ENCODE peak calls at places on chromosome 22, in seven cellular contexts. F is fibroblast of lung; M is PC-9; O is midbrain; W is activated T-helper 2 cell treated with anti-CD3 and anti-CD28 coated beads, Interferon-gamma antibody, Interleukin-2, Interleukin-4, amounts not matched to agents 10 μg/mL and 5 μg/mL and 100 μg/mL, durations not matched to agents 14 hours and 24 hours and 36 hours; R is choroid plexus epithelial cell; C is A549. Y is an unnamed sample.

GRCh38 chr22:50723991-50724390 is 14.0 kb upstream of the ACR start:
- DNase-seq in C (no peak), M (no peak), F (no peak), O (no peak), R (no peak), W (no peak), Y (no peak)

GRCh38 chr22:35540600-35541253 is at the start of gene RASD2:
- DNase-seq in R (no peak), F (no peak), M (peak; percentile 63), O (no peak), C (peak; percentile 57), W (peak; percentile 17), Y (peak; percentile 60)

GRCh38 chr22:26658161-26658560 is 773 bp downstream of the MIAT start:
- DNase-seq in O (no peak), C (no peak), F (no peak), R (no peak), M (no peak), W (no peak), Y (no peak)

GRCh38 chr22:29309332-29310064 is 3.0 kb downstream of the GAS2L1 start:
- DNase-seq in C (no peak), W (no peak), F (no peak), R (no peak), M (no peak), O (no peak), Y (no peak)

GRCh38 chr22:37626144-37626543 is 13.3 kb upstream of the SH3BP1 start:
- DNase-seq in M (no peak), W (no peak), C (no peak), F (no peak), R (peak; percentile 87), O (no peak), Y (peak; percentile 66)

GRCh38 chr22:37370306-37370979 is 56.8 kb downstream of the ELFN2 start:
- DNase-seq in O (no peak), R (no peak), C (no peak), M (no peak), W (no peak), F (no peak), Y (no peak)

GRCh38 chr22:26853071-26853470 is 195.7 kb downstream of the MIAT start:
- DNase-seq in R (no peak), W (no peak), F (no peak), O (no peak), M (no peak), C (no peak), Y (no peak)

GRCh38 chr22:35638408-35638807 is 9.8 kb upstream of the APOL6 start:
- DNase-seq in F (peak; percentile 75), O (peak; percentile 56), C (no peak), R (peak; percentile 24), M (no peak), W (no peak), Y (peak; percentile 55)

GRCh38 chr22:38882480-38882879 is 10.5 kb upstream of the CBX6 start:
- DNase-seq in F (no peak), O (no peak), R (no peak), W (no peak), M (peak; percentile 74), C (no peak), Y (no peak)

GRCh38 chr22:49925525-49926128 is 7.2 kb downstream of the CRELD2 start:
- DNase-seq in C (no peak), W (peak; percentile 40), F (no peak), M (no peak), O (no peak), R (no peak), Y (no peak)

GRCh38 chr22:20997536-20998257 is 4.2 kb downstream of the THAP7 start:
- DNase-seq in M (no peak), W (no peak), F (no peak), R (no peak), O (no peak), C (no peak), Y (no peak)

GRCh38 chr22:35525687-35526332 is 14.8 kb upstream of the RASD2 start:
- DNase-seq in O (no peak), R (no peak), M (no peak), F (no peak), W (no peak), C (no peak), Y (no peak)

GRCh38 chr22:50700387-50701075 is 27.9 kb downstream of the SHANK3 start:
- DNase-seq in W (no peak), C (no peak), R (no peak), F (no peak), O (no peak), M (no peak), Y (peak; percentile 82)

GRCh38 chr22:26642465-26643367 is 14.7 kb upstream of the MIAT start:
- DNase-seq in F (peak; percentile 52), M (no peak), C (no peak), R (peak; percentile 26), W (peak; percentile 60), O (no peak), Y (no peak)

GRCh38 chr22:27749597-27750225 is 51.8 kb downstream of the MN1 start:
- DNase-seq in M (no peak), O (no peak), C (no peak), F (peak; percentile 61), W (no peak), R (peak; percentile 71), Y (peak; percentile 70)

GRCh38 chr22:44422742-44423370 is 75.2 kb downstream of the RTL6 start:
- DNase-seq in O (no peak), F (no peak), W (no peak), M (peak; percentile 10), R (no peak), C (no peak), Y (no peak)

GRCh38 chr22:35524966-35525686 is 15.5 kb upstream of the RASD2 start:
- DNase-seq in C (no peak), R (no peak), F (no peak), O (no peak), M (no peak), W (no peak), Y (peak; percentile 61)

GRCh38 chr22:37815593-37815992 is 7.6 kb upstream of the GALR3 start:
- DNase-seq in O (no peak), M (no peak), R (no peak), C (no peak), W (no peak), F (no peak), Y (no peak)

GRCh38 chr22:20798218-20798617 is 24.3 kb downstream of the SERPIND1 start:
- DNase-seq in R (no peak), F (no peak), C (no peak), O (no peak), W (no peak), M (no peak), Y (no peak)

GRCh38 chr22:39110631-39111561 is 13.9 kb downstream of the APOBEC3H start:
- DNase-seq in C (no peak), W (no peak), F (no peak), M (peak; percentile 92), R (no peak), O (no peak), Y (peak; percentile 60)

GRCh38 chr22:47021371-47022074 is 259.1 kb downstream of the TBC1D22A start:
- DNase-seq in O (no peak), M (no peak), C (no peak), W (no peak), R (no peak), F (no peak), Y (no peak)

GRCh38 chr22:50524664-50525103 is 714 bp downstream of the SCO2 start:
- DNase-seq in R (no peak), C (no peak), F (no peak), O (no peak), W (no peak), M (no peak), Y (no peak)

GRCh38 chr22:30675436-30675835 is 7.8 kb upstream of the DUSP18 start:
- DNase-seq in F (no peak), O (no peak), W (no peak), C (no peak), M (no peak), R (no peak), Y (no peak)

GRCh38 chr22:49026476-49027121 is 801.1 kb downstream of the BRD1 start:
- DNase-seq in W (no peak), R (no peak), M (no peak), F (no peak), O (peak; percentile 40), C (peak; percentile 12), Y (no peak)

GRCh38 chr22:32340437-32340836 is 17.2 kb upstream of the RFPL3 start:
- DNase-seq in O (no peak), M (no peak), R (no peak), F (no peak), W (no peak), C (no peak), Y (no peak)

GRCh38 chr22:18965526-18966421 is 29.7 kb upstream of the PRODH start:
- DNase-seq in C (no peak), O (no peak), M (no peak), R (no peak), F (no peak), W (no peak), Y (no peak)

GRCh38 chr22:24148586-24148985 is 32.7 kb upstream of the SUSD2 start:
- DNase-seq in O (no peak), M (no peak), W (no peak), F (no peak), R (no peak), C (no peak), Y (no peak)

GRCh38 chr22:33743756-33744155 is 176.5 kb downstream of the LARGE1 start:
- DNase-seq in R (no peak), W (no peak), O (no peak), C (no peak), M (no peak), F (no peak), Y (no peak)

GRCh38 chr22:47201186-47201995 is 438.9 kb downstream of the TBC1D22A start:
- DNase-seq in C (no peak), O (no peak), M (no peak), W (peak; percentile 7), R (no peak), F (no peak), Y (no peak)

GRCh38 chr22:29325785-29326315 is 10.4 kb upstream of the RASL10A start:
- DNase-seq in C (no peak), W (no peak), M (no peak), R (no peak), F (no peak), O (no peak), Y (no peak)

Y was measured in hepatocyte.